ENCODE peak calls at places on chromosomes 5 and 9, in seven cellular contexts. I, O, D, B, A, U and P are unnamed samples.

GRCh38 chr5:9861664-9862256 is 231.6 kb upstream of the TAS2R1 start:
- DNase-seq in I (no peak), B (no peak), A (no peak), O (no peak), U (peak), D (no peak), P (no peak)

GRCh38 chr5:150082889-150083288 is 3.5 kb downstream of the CSF1R start:
- DNase-seq in B (peak), O (no peak), A (peak), D (no peak), I (no peak), U (no peak), P (no peak)

GRCh38 chr5:54632131-54632551 is 114.6 kb downstream of the SNX18 start:
- DNase-seq in A (no peak), U (no peak), B (no peak), D (no peak), O (no peak), I (no peak), P (peak)

GRCh38 chr5:10607666-10608442 is 44.0 kb downstream of the ANKRD33B start:
- DNase-seq in B (peak), A (no peak), U (no peak), O (peak), I (no peak), D (peak), P (peak)

GRCh38 chr9:113682297-113682771 is 193.8 kb upstream of the ZNF618 start:
- DNase-seq in I (no peak), U (peak), D (peak), B (peak), O (peak), A (peak), P (peak)

GRCh38 chr5:175107028-175107588 is 336.9 kb downstream of the DRD1 start:
- DNase-seq in A (no peak), B (no peak), D (no peak), I (no peak), U (no peak), O (no peak), P (no peak)

GRCh38 chr5:125011419-125011818 is 265.0 kb upstream of the ZNF608 start:
- DNase-seq in U (no peak), I (no peak), O (no peak), A (no peak), D (no peak), B (no peak), P (no peak)

GRCh38 chr9:131478421-131478868 is 24.3 kb upstream of the POMT1 start:
- DNase-seq in B (peak), O (peak), D (peak), A (peak), U (no peak), I (peak), P (peak)

GRCh38 chr5:167049043-167049663 is 1242.3 kb upstream of the WWC1 start:
- DNase-seq in I (no peak), D (no peak), U (peak), A (no peak), O (peak), B (peak), P (peak)

GRCh38 chr9:107149756-107150155 is 133.3 kb upstream of the RAD23B start:
- DNase-seq in O (no peak), A (no peak), I (no peak), D (no peak), U (no peak), B (no peak), P (no peak)

GRCh38 chr5:120806132-120806531 is 342.0 kb downstream of the PRR16 start:
- DNase-seq in U (no peak), I (no peak), A (no peak), B (no peak), O (no peak), D (no peak), P (peak)

GRCh38 chr9:91428431-91428830 is 4.8 kb upstream of the NFIL3 start:
- DNase-seq in D (no peak), O (no peak), B (no peak), A (no peak), I (no peak), U (no peak), P (peak)

GRCh38 chr9:70044450-70045307 is 1.0 kb downstream of the MAMDC2 start:
- DNase-seq in D (peak), A (no peak), U (no peak), I (peak), O (no peak), B (no peak), P (peak)

GRCh38 chr9:7081065-7081600 is 323.4 kb downstream of the KDM4C start:
- DNase-seq in I (no peak), B (no peak), D (no peak), O (no peak), U (no peak), A (no peak), P (no peak)

GRCh38 chr5:181052928-181053759 is 13.1 kb downstream of the BTNL9 start:
- DNase-seq in I (no peak), B (no peak), U (no peak), A (peak), D (no peak), O (no peak), P (no peak)

GRCh38 chr5:133809801-133810200 is 158.6 kb downstream of the C5orf15 start:
- DNase-seq in O (no peak), D (no peak), U (no peak), I (no peak), B (no peak), A (no peak), P (no peak)

GRCh38 chr9:124012368-124013262 is 1.0 kb downstream of the LHX2 start:
- DNase-seq in U (no peak), B (no peak), A (no peak), D (no peak), O (no peak), I (no peak), P (no peak)

GRCh38 chr5:178445534-178445933 is 144.7 kb downstream of the COL23A1 start:
- DNase-seq in I (no peak), A (no peak), D (no peak), U (no peak), B (no peak), O (no peak), P (no peak)

GRCh38 chr9:113796651-113797426 is 79.3 kb upstream of the ZNF618 start:
- DNase-seq in O (no peak), A (no peak), I (no peak), U (no peak), B (no peak), D (no peak), P (no peak)

GRCh38 chr5:86557920-86558319 is 59.8 kb upstream of the COX7C start:
- DNase-seq in A (no peak), O (no peak), B (no peak), I (no peak), D (no peak), U (no peak), P (no peak)

GRCh38 chr5:14871084-14871572 is 450 bp downstream of the ANKH start:
- DNase-seq in I (peak), A (peak), B (peak), O (peak), U (no peak), D (peak), P (no peak)

DNA sequence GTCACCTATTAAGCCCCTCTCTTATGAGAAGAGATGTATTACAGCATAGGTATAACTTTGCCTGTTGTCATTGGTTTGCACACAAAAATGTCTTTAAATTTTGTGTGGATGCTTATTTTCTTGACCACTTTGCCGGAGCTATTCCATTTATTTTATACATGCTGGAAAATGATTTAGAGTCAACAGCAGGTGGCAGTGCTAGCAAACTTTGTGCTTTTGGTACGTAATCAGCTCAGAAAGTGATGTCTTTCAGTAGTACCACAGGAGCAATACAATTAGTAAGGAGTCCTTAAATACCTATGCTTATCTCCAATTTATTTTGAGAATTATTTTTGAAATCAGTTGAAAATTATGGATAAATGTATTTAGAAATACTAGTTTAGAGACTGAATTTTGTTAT is 19.8 kb upstream of the NUDT12 start:
- DNase-seq in O (peak), U (peak), D (no peak), A (no peak), B (no peak), I (no peak), P (peak)
- TF ChIP-seq CTCF in O (peak), U (peak), D (peak), A (peak), B (no peak), I (no peak), P (peak)

GRCh38 chr9:125561497-125562148 is 145.4 kb downstream of the MAPKAP1 start:
- DNase-seq in O (no peak), A (no peak), U (no peak), B (no peak), I (no peak), D (no peak), P (no peak)
- H3K4me3 ChIP-seq in O (no peak), A (no peak), U (no peak), B (no peak), I (no peak), D (no peak), P (no peak)

DNA sequence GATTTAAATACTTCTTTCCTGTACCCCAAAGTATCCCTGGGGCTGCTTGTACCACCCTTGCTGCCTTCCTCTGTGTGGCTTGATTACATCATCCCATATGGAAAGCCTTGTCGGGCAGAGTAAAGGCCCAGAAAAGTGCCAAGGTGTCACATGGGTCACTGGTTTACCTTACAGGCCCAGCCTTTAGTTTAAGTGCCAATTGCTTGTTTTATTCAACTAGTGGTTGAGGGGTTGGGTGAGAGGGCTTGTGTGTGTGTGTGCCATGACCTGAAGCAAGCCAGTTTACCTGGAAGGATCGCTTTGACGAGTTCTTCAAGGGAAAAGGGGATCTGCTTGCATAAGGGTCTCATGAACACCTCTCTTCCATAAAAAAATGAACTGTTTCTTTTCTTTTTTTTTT is 7.8 kb upstream of the HSPA9 start:
- DNase-seq in A (no peak), I (no peak), U (no peak), B (no peak), D (no peak), O (no peak), P (no peak)
- TF ChIP-seq CTCF in A (no peak), I (no peak), U (no peak), B (no peak), D (no peak), O (no peak), P (no peak)

DNA sequence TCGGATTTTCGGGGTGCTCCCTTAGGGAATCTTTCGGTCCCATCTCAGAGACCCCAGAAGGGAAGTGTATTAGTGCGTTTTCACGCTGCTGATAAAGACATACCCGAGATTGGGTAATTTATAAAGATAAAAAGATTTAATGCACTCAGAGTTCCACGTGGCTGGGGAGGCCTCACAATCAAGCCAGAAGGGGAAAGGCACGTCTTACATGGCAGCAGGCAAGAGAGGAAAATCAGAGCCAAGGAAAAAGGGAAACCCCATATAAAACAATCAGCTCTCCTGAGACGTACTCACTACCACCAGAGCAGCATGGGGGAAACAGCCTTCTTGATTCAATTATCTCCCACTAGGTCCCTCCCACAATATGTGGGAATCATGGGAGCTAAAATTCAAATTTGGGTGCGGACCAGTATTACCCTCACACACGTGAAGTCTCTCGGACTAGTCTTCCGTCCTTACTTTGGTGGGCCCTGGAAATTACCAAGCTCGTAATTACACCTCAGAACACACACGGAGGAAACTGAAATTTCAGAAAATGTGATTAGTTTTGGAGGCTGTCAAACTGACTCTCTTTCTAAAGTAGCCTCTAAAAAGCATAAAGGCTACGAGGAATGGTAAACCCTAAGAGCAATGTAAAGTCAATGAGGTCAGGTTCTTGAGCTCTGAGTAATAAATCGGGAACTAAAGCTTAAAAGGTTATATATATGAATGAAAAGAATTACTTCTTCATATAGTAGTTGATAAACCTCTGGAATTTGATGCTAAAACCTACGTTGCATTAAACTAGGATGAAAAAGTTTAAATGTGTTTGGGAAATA is 699 bp upstream of the FEM1C start:
- DNase-seq in I (no peak), B (no peak), O (no peak), A (no peak), D (no peak), U (no peak), P (no peak)
- H3K4me3 ChIP-seq in I (no peak), B (no peak), O (no peak), A (peak), D (peak), U (peak), P (peak)

GRCh38 chr9:97057651-97058050 is 18.7 kb upstream of the CTSV start:
- DNase-seq in B (no peak), U (no peak), D (no peak), A (no peak), I (no peak), O (no peak), P (no peak)
- TF ChIP-seq CTCF in B (no peak), U (no peak), D (no peak), A (no peak), I (no peak), O (no peak), P (no peak)